ENCODE peak calls at places on chromosomes 7 and 10, in seven cellular contexts. I, Q, L, X, Y, B and V are unnamed samples.

GRCh38 chr7:69204936-69205335 is 393.3 kb upstream of the AUTS2 start:
- DNase-seq in B (no peak), Y (no peak), Q (no peak), X (no peak), L (no peak), I (peak; percentile 69), V (no peak)

GRCh38 chr7:45897042-45897690 is 8.9 kb downstream of the IGFBP1 start:
- DNase-seq in X (no peak), Y (no peak), L (peak; percentile 88), I (peak; percentile 90), B (no peak), Q (no peak), V (peak; percentile 79)

GRCh38 chr7:70571403-70571911 is 560.5 kb upstream of the GALNT17 start:
- DNase-seq in X (peak; percentile 41), L (peak; percentile 31), B (peak; percentile 4), Y (no peak), I (peak; percentile 58), Q (peak; percentile 53), V (no peak)

GRCh38 chr10:126227762-126228134 is 160.5 kb downstream of the ADAM12 start:
- DNase-seq in B (no peak), X (no peak), I (peak; percentile 90), Q (peak; percentile 50), Y (no peak), L (peak; percentile 79), V (peak; percentile 52)

GRCh38 chr7:29207469-29207868 is 12.9 kb downstream of the CHN2 start:
- DNase-seq in X (no peak), L (peak; percentile 21), Y (no peak), Q (no peak), I (no peak), B (no peak), V (peak; percentile 10)

GRCh38 chr7:155983176-155983815 is 171.0 kb upstream of the SHH start:
- DNase-seq in Q (no peak), Y (no peak), B (no peak), L (no peak), I (no peak), X (peak; percentile 14), V (no peak)

GRCh38 chr7:152464312-152465117 is 28.7 kb upstream of the KMT2C start:
- DNase-seq in Q (no peak), B (no peak), Y (peak; percentile 69), L (peak; percentile 86), X (peak; percentile 76), I (peak; percentile 79), V (peak; percentile 77)

GRCh38 chr10:51113007-51113406 is 38.7 kb downstream of the PRKG1 start:
- DNase-seq in B (no peak), L (no peak), X (no peak), Y (no peak), Q (no peak), I (no peak), V (no peak)

GRCh38 chr7:131544449-131545425 is 11.7 kb downstream of the PODXL start:
- DNase-seq in X (no peak), I (peak; percentile 58), B (no peak), L (peak; percentile 57), Q (no peak), Y (peak; percentile 62), V (peak; percentile 40)

DNA sequence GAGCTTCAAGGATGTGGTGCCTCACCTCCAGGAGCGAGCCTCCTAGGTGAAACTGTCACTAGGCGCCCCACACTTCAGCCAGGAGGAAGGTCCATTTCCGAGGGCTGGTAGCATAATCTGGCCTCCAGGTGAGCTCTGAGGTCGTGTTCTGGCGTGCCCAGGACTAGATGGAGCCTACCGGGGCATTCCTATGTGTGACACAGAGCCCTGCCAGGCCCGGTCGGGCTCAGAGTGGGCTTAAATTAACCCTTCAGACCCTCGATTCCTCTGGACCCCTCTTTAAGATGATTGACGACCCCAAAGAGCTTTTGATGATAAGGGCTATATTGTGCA is 233.1 kb downstream of the EBF3 start:
- DNase-seq in B (no peak), Q (no peak), I (no peak), X (no peak), L (no peak), Y (no peak), V (no peak)
- H3K4me3 ChIP-seq in B (no peak overlapping the region), Q (no peak overlapping the region), I (no peak overlapping the region), X (no peak overlapping the region), L (no peak overlapping the region), Y (no peak overlapping the region), V (no peak overlapping the region)

GRCh38 chr10:61626209-61626608 is 36.5 kb upstream of the CABCOCO1 start:
- DNase-seq in X (no peak), Q (no peak), L (no peak), Y (no peak), I (no peak), B (no peak), V (no peak)
- TF ChIP-seq CTCF in X (no peak), Q (no peak), L (no peak), Y (no peak), I (no peak), B (no peak), V (no peak)

GRCh38 chr10:124632566-124632965 is 111.6 kb downstream of the FAM53B start:
- DNase-seq in L (no peak), I (no peak), Q (no peak), B (no peak), X (no peak), Y (no peak), V (no peak)
- H3K4me3 ChIP-seq in L (no peak overlapping the region), I (no peak overlapping the region), Q (no peak overlapping the region), B (no peak overlapping the region), X (no peak overlapping the region), Y (no peak overlapping the region), V (no peak overlapping the region)

GRCh38 chr7:108805808-108806397 is 236.2 kb downstream of the DNAJB9 start:
- DNase-seq in B (no peak), X (no peak), L (peak; percentile 63), Q (no peak), Y (peak; percentile 74), I (peak; percentile 5), V (peak; percentile 63)
- TF ChIP-seq CTCF in B (peak; percentile 39), X (no peak), L (peak; percentile 70), Q (peak; percentile 63), Y (peak; percentile 71), I (peak; percentile 45), V (peak; percentile 55)

DNA sequence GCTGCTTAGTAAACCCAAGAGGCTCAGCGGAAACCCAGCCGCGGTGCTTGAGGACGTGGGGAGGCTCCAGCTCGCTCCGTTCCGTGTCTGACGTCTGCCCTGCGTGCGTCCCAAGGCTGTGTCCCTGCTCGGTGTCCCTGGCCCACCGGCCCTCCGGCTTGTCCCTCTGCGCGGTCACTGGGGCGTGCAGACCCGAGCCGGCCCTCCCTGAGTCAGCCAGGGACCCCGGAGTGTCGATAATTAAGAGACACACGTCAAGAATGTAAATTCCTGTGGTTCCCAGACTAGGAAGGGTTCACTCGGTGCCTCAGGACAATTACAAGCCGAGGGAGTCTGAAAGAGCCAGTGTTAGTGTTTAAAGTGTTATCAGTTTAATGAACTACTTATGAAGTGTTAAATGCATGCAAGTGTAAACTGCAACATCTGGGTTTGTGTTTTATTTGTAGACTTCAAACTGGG is 99.0 kb downstream of the WDR11 start:
- DNase-seq in I (peak; percentile 13), X (no peak), Y (peak; percentile 64), B (no peak), L (peak; percentile 52), Q (no peak), V (peak; percentile 36)
- H3K4me3 ChIP-seq in I (peak overlapping the region; percentile 44), X (no peak overlapping the region), Y (peak overlapping the region; percentile 84), B (peak overlapping the region; percentile 39), L (peak overlapping the region; percentile 57), Q (peak overlapping the region; percentile 16), V (peak overlapping the region; percentile 57)